ENCODE peak calls at places on chromosomes 6 and 20, in seven cellular contexts. One of them, this sample, is unnamed.

GRCh38 chr6:39061588-39061987 is 13.0 kb downstream of the GLP1R start:
- DNase-seq in progenitor cell of endocrine pancreas: no peak
- DNase-seq in GM20000: no peak
- DNase-seq in lung: no peak
- DNase-seq in AG09319: no peak
- DNase-seq in GM13977: no peak
- DNase-seq in HFF-Myc: no peak
- DNase-seq in this sample: no peak

GRCh38 chr6:156899532-156899931 is 122.4 kb downstream of the ARID1B start:
- DNase-seq in lung: no peak
- DNase-seq in AG09319: no peak
- DNase-seq in HFF-Myc: no peak
- DNase-seq in GM20000: no peak
- DNase-seq in progenitor cell of endocrine pancreas: no peak
- DNase-seq in GM13977: no peak
- DNase-seq in this sample: no peak

GRCh38 chr6:6008648-6009421 is 2.1 kb upstream of the NRN1 start:
- DNase-seq in lung: peak; percentile 68
- DNase-seq in AG09319: no peak
- DNase-seq in progenitor cell of endocrine pancreas: peak; percentile 64
- DNase-seq in GM20000: peak; percentile 93
- DNase-seq in GM13977: peak; percentile 96
- DNase-seq in HFF-Myc: no peak
- DNase-seq in this sample: peak; percentile 91

GRCh38 chr20:46204594-46205205 is 86.6 kb downstream of the CD40 start:
- DNase-seq in lung: no peak
- DNase-seq in AG09319: no peak
- DNase-seq in GM13977: no peak
- DNase-seq in HFF-Myc: no peak
- DNase-seq in progenitor cell of endocrine pancreas: no peak
- DNase-seq in GM20000: no peak
- DNase-seq in this sample: peak; percentile 47

GRCh38 chr6:3522561-3523287 is 65.9 kb upstream of the SLC22A23 start:
- DNase-seq in AG09319: no peak
- DNase-seq in GM13977: no peak
- DNase-seq in HFF-Myc: no peak
- DNase-seq in lung: no peak
- DNase-seq in GM20000: no peak
- DNase-seq in progenitor cell of endocrine pancreas: no peak
- DNase-seq in this sample: no peak

GRCh38 chr6:46378882-46379405 is 112.3 kb downstream of the RCAN2 start:
- DNase-seq in GM13977: no peak
- DNase-seq in progenitor cell of endocrine pancreas: no peak
- DNase-seq in GM20000: no peak
- DNase-seq in HFF-Myc: no peak
- DNase-seq in lung: no peak
- DNase-seq in AG09319: no peak
- DNase-seq in this sample: no peak

GRCh38 chr6:154112181-154112809 is 73.3 kb downstream of the OPRM1 start:
- DNase-seq in AG09319: no peak
- DNase-seq in HFF-Myc: no peak
- DNase-seq in GM20000: no peak
- DNase-seq in lung: no peak
- DNase-seq in progenitor cell of endocrine pancreas: no peak
- DNase-seq in GM13977: no peak
- DNase-seq in this sample: no peak

GRCh38 chr20:9072741-9073310 is 3.9 kb downstream of the PLCB4 start:
- DNase-seq in GM13977: no peak
- DNase-seq in GM20000: no peak
- DNase-seq in progenitor cell of endocrine pancreas: no peak
- DNase-seq in AG09319: no peak
- DNase-seq in HFF-Myc: no peak
- DNase-seq in lung: no peak
- DNase-seq in this sample: no peak

GRCh38 chr6:579339-579738 is 77.6 kb downstream of the HUS1B start:
- DNase-seq in GM13977: no peak
- DNase-seq in progenitor cell of endocrine pancreas: no peak
- DNase-seq in lung: no peak
- DNase-seq in AG09319: no peak
- DNase-seq in HFF-Myc: peak; percentile 45
- DNase-seq in GM20000: no peak
- DNase-seq in this sample: no peak

GRCh38 chr20:60272790-60273189 is 314.6 kb downstream of the CDH26 start:
- DNase-seq in AG09319: no peak
- DNase-seq in GM13977: no peak
- DNase-seq in lung: no peak
- DNase-seq in GM20000: no peak
- DNase-seq in HFF-Myc: no peak
- DNase-seq in progenitor cell of endocrine pancreas: no peak
- DNase-seq in this sample: no peak

GRCh38 chr6:26272171-26272631 is 92.8 kb upstream of the BTN3A2 start:
- DNase-seq in progenitor cell of endocrine pancreas: peak; percentile 58
- DNase-seq in HFF-Myc: no peak
- DNase-seq in lung: no peak
- DNase-seq in GM13977: no peak
- DNase-seq in GM20000: no peak
- DNase-seq in AG09319: no peak
- DNase-seq in this sample: no peak

GRCh38 chr20:58228484-58229197 is at the start of gene ANKRD60:
- DNase-seq in GM20000: peak; percentile 42
- DNase-seq in progenitor cell of endocrine pancreas: no peak
- DNase-seq in GM13977: peak; percentile 64
- DNase-seq in lung: no peak
- DNase-seq in AG09319: no peak
- DNase-seq in HFF-Myc: no peak
- DNase-seq in this sample: peak; percentile 51

GRCh38 chr6:22029169-22029568 is 267.7 kb downstream of the PRL start:
- DNase-seq in GM20000: peak; percentile 5
- DNase-seq in lung: no peak
- DNase-seq in progenitor cell of endocrine pancreas: no peak
- DNase-seq in GM13977: no peak
- DNase-seq in AG09319: no peak
- DNase-seq in HFF-Myc: no peak
- DNase-seq in this sample: no peak

GRCh38 chr6:148464319-148465010 is 121.8 kb downstream of the SASH1 start:
- DNase-seq in progenitor cell of endocrine pancreas: peak; percentile 61
- DNase-seq in GM13977: peak; percentile 66
- DNase-seq in AG09319: peak; percentile 53
- DNase-seq in GM20000: peak; percentile 67
- DNase-seq in lung: peak; percentile 64
- DNase-seq in HFF-Myc: peak; percentile 72
- DNase-seq in this sample: peak; percentile 74

GRCh38 chr20:14219801-14220461 is 117.5 kb downstream of the FLRT3 start:
- DNase-seq in GM20000: no peak
- DNase-seq in GM13977: no peak
- DNase-seq in lung: no peak
- DNase-seq in HFF-Myc: no peak
- DNase-seq in progenitor cell of endocrine pancreas: no peak
- DNase-seq in AG09319: no peak
- DNase-seq in this sample: no peak

GRCh38 chr20:53914861-53915458 is 155.4 kb downstream of the BCAS1 start:
- DNase-seq in AG09319: no peak
- DNase-seq in lung: no peak
- DNase-seq in GM13977: no peak
- DNase-seq in progenitor cell of endocrine pancreas: no peak
- DNase-seq in GM20000: no peak
- DNase-seq in HFF-Myc: no peak
- DNase-seq in this sample: no peak
- TF ChIP-seq CTCF in AG09319: peak; percentile 5
- TF ChIP-seq CTCF in lung: no peak
- TF ChIP-seq CTCF in GM13977: no peak
- TF ChIP-seq CTCF in progenitor cell of endocrine pancreas: peak; percentile 20
- TF ChIP-seq CTCF in GM20000: no peak
- TF ChIP-seq CTCF in HFF-Myc: no peak
- TF ChIP-seq CTCF in this sample: no peak

GRCh38 chr6:63573140-63573898 is 1.0 kb downstream of the LOC128125822 start:
- DNase-seq in HFF-Myc: peak; percentile 39
- DNase-seq in lung: peak; percentile 89
- DNase-seq in progenitor cell of endocrine pancreas: peak; percentile 60
- DNase-seq in GM13977: peak; percentile 70
- DNase-seq in GM20000: peak; percentile 68
- DNase-seq in AG09319: no peak
- DNase-seq in this sample: peak; percentile 67

GRCh38 chr6:63576147-63576772 is 4.0 kb downstream of the LOC128125822 start:
- DNase-seq in HFF-Myc: no peak
- DNase-seq in AG09319: no peak
- DNase-seq in progenitor cell of endocrine pancreas: no peak
- DNase-seq in GM13977: no peak
- DNase-seq in GM20000: no peak
- DNase-seq in lung: no peak
- DNase-seq in this sample: no peak

GRCh38 chr6:63573899-63574553 is 1.7 kb downstream of the LOC128125822 start:
- DNase-seq in GM20000: no peak
- DNase-seq in GM13977: no peak
- DNase-seq in lung: peak; percentile 51
- DNase-seq in AG09319: no peak
- DNase-seq in HFF-Myc: peak; percentile 51
- DNase-seq in progenitor cell of endocrine pancreas: peak; percentile 20
- DNase-seq in this sample: peak; percentile 50

GRCh38 chr6:63572733-63573139 is 456 bp downstream of the LOC128125822 start:
- DNase-seq in progenitor cell of endocrine pancreas: no peak
- DNase-seq in GM13977: peak; percentile 23
- DNase-seq in lung: no peak
- DNase-seq in HFF-Myc: no peak
- DNase-seq in AG09319: no peak
- DNase-seq in GM20000: peak; percentile 30
- DNase-seq in this sample: peak; percentile 51

DNA sequence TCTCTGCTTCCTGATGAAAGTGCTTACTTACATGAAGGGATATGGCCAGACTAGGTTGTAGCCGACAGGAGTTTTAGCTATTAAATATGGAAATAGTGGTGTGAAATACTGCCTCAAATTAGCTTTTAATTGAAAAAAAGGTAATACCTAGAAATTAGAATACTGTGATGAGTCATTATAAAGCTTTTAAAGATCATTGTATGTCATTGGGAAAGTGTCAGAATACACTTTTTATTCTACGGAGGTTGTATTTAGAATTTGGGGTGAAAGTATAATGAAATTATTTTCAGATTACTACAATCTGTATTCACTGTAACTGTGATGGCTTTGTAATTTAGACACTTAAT is 2.2 kb downstream of the LOC128125822 start:
- DNase-seq in GM13977: no peak
- DNase-seq in lung: no peak
- DNase-seq in GM20000: no peak
- DNase-seq in AG09319: no peak
- DNase-seq in HFF-Myc: no peak
- DNase-seq in progenitor cell of endocrine pancreas: no peak
- DNase-seq in this sample: no peak
- TF ChIP-seq CTCF in GM13977: no peak
- TF ChIP-seq CTCF in lung: no peak
- TF ChIP-seq CTCF in GM20000: no peak
- TF ChIP-seq CTCF in AG09319: no peak
- TF ChIP-seq CTCF in HFF-Myc: no peak
- TF ChIP-seq CTCF in progenitor cell of endocrine pancreas: no peak
- TF ChIP-seq CTCF in this sample: no peak

GRCh38 chr6:29628419-29629281 is 4.3 kb downstream of the GABBR1 start:
- DNase-seq in GM20000: peak; percentile 87
- DNase-seq in lung: peak; percentile 59
- DNase-seq in AG09319: peak; percentile 40
- DNase-seq in GM13977: peak; percentile 85
- DNase-seq in HFF-Myc: peak; percentile 69
- DNase-seq in progenitor cell of endocrine pancreas: peak; percentile 71
- DNase-seq in this sample: peak; percentile 92
- TF ChIP-seq CTCF in GM20000: peak; percentile 91
- TF ChIP-seq CTCF in lung: peak; percentile 58
- TF ChIP-seq CTCF in AG09319: peak; percentile 87
- TF ChIP-seq CTCF in GM13977: peak; percentile 76
- TF ChIP-seq CTCF in HFF-Myc: peak; percentile 49
- TF ChIP-seq CTCF in progenitor cell of endocrine pancreas: peak; percentile 79
- TF ChIP-seq CTCF in this sample: peak; percentile 42

GRCh38 chr6:28985396-28986164 is 19.5 kb downstream of the ZNF311 start:
- DNase-seq in HFF-Myc: peak; percentile 97
- DNase-seq in GM13977: no peak
- DNase-seq in progenitor cell of endocrine pancreas: peak; percentile 65
- DNase-seq in lung: peak; percentile 86
- DNase-seq in AG09319: peak; percentile 96
- DNase-seq in GM20000: no peak
- DNase-seq in this sample: peak; percentile 80

GRCh38 chr6:28983838-28984237 is 21.3 kb downstream of the ZNF311 start:
- DNase-seq in AG09319: no peak
- DNase-seq in HFF-Myc: no peak
- DNase-seq in GM20000: no peak
- DNase-seq in GM13977: no peak
- DNase-seq in progenitor cell of endocrine pancreas: no peak
- DNase-seq in lung: no peak
- DNase-seq in this sample: no peak

DNA sequence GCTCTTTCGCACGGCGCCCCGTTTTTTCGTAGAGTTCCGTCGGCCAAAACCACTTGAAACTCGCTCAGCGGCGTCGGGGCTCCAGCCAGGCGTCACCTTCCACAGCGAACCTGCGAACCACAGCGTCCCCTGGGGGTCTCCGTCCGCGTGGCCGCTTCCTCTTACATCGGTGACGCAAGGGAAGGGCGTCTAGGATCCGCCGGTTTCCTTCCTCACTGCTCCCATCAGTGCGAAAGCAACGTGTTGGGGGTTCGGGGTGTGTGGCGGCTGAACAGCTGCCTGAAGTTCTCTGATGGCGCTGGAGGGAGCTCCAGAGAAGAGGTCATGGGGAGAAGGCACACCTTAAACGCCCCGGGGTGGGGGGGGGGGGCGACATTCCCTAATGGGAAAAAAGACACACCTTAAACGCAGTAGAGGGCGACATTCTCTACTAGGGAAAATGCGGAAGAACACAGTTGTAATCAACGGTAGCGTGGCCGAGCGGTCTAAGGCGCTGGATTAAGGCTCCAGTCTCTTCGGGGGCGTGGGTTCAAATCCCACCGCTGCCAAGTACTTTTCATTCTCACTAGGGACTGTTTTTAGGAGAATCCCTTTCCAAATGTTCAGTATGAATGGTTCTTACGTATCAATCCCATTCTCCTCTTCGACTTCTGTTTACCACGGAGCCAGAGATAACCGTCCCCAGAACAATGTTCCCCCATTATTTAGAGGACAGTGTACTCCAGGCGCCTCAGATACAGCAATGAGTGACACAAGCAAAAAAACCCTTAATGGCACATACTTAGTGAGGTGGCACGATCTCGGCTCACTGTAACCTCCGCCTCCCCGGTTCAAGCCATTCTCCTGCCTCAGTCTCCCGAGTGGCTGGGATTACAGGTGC is 16.3 kb downstream of the ZNF311 start:
- DNase-seq in AG09319: no peak
- DNase-seq in HFF-Myc: no peak
- DNase-seq in progenitor cell of endocrine pancreas: peak; percentile 58
- DNase-seq in GM20000: peak; percentile 56
- DNase-seq in lung: peak; percentile 62
- DNase-seq in GM13977: no peak
- DNase-seq in this sample: peak; percentile 82
- TF ChIP-seq CTCF in AG09319: peak; percentile 35
- TF ChIP-seq CTCF in HFF-Myc: peak; percentile 58
- TF ChIP-seq CTCF in progenitor cell of endocrine pancreas: peak; percentile 72
- TF ChIP-seq CTCF in GM20000: peak; percentile 17
- TF ChIP-seq CTCF in lung: peak; percentile 3
- TF ChIP-seq CTCF in GM13977: peak; percentile 48
- TF ChIP-seq CTCF in this sample: peak; percentile 68